ENCODE peak calls at places on chromosomes 7 and 10, in seven cellular contexts. One of them, this sample, is unnamed.

GRCh38 chr10:18659784-18660561 is 742 bp downstream of the ARL5B start:
- DNase-seq in hepatocyte: peak; percentile 67
- DNase-seq in midbrain: peak; percentile 35
- DNase-seq in uterus: no peak
- DNase-seq in ACHN: peak; percentile 33
- DNase-seq in RPMI8226: peak; percentile 51
- DNase-seq in stimulated activated CD4-positive, alpha-beta T cell treated with anti-CD3 and anti-CD28 coated beads, Interleukin-2, amount 100 ng/mL, for 48 hours: no peak
- DNase-seq in this sample: peak; percentile 12

GRCh38 chr10:47247190-47248059 is 52.6 kb upstream of the GDF10 start:
- DNase-seq in uterus: no peak
- DNase-seq in RPMI8226: no peak
- DNase-seq in stimulated activated CD4-positive, alpha-beta T cell treated with anti-CD3 and anti-CD28 coated beads, Interleukin-2, amount 100 ng/mL, for 48 hours: no peak
- DNase-seq in midbrain: no peak
- DNase-seq in ACHN: no peak
- DNase-seq in hepatocyte: no peak
- DNase-seq in this sample: no peak

GRCh38 chr10:33309410-33309809 is 25.1 kb downstream of the NRP1 start:
- DNase-seq in RPMI8226: peak; percentile 30
- DNase-seq in uterus: no peak
- DNase-seq in stimulated activated CD4-positive, alpha-beta T cell treated with anti-CD3 and anti-CD28 coated beads, Interleukin-2, amount 100 ng/mL, for 48 hours: no peak
- DNase-seq in hepatocyte: no peak
- DNase-seq in ACHN: no peak
- DNase-seq in midbrain: no peak
- DNase-seq in this sample: no peak

GRCh38 chr7:137591444-137591843 is 247.9 kb upstream of the PTN start:
- DNase-seq in uterus: no peak
- DNase-seq in midbrain: no peak
- DNase-seq in ACHN: peak; percentile 6
- DNase-seq in hepatocyte: peak; percentile 30
- DNase-seq in stimulated activated CD4-positive, alpha-beta T cell treated with anti-CD3 and anti-CD28 coated beads, Interleukin-2, amount 100 ng/mL, for 48 hours: no peak
- DNase-seq in RPMI8226: no peak
- DNase-seq in this sample: no peak

GRCh38 chr10:25604591-25604990 is 329.4 kb upstream of the MYO3A start:
- DNase-seq in RPMI8226: no peak
- DNase-seq in uterus: no peak
- DNase-seq in ACHN: no peak
- DNase-seq in hepatocyte: no peak
- DNase-seq in stimulated activated CD4-positive, alpha-beta T cell treated with anti-CD3 and anti-CD28 coated beads, Interleukin-2, amount 100 ng/mL, for 48 hours: no peak
- DNase-seq in midbrain: no peak
- DNase-seq in this sample: no peak

GRCh38 chr10:101141622-101142532 is 10.8 kb downstream of the TLX1 start:
- DNase-seq in midbrain: peak; percentile 84
- DNase-seq in uterus: peak; percentile 58
- DNase-seq in RPMI8226: peak; percentile 82
- DNase-seq in hepatocyte: peak; percentile 90
- DNase-seq in ACHN: peak; percentile 85
- DNase-seq in stimulated activated CD4-positive, alpha-beta T cell treated with anti-CD3 and anti-CD28 coated beads, Interleukin-2, amount 100 ng/mL, for 48 hours: peak; percentile 85
- DNase-seq in this sample: peak; percentile 19

GRCh38 chr10:7593068-7593467 is 73.7 kb downstream of the ITIH5 start:
- DNase-seq in ACHN: no peak
- DNase-seq in midbrain: peak; percentile 9
- DNase-seq in RPMI8226: no peak
- DNase-seq in hepatocyte: no peak
- DNase-seq in uterus: no peak
- DNase-seq in stimulated activated CD4-positive, alpha-beta T cell treated with anti-CD3 and anti-CD28 coated beads, Interleukin-2, amount 100 ng/mL, for 48 hours: no peak
- DNase-seq in this sample: no peak

GRCh38 chr10:95414844-95415545 is 124.2 kb upstream of the PDLIM1 start:
- DNase-seq in RPMI8226: no peak
- DNase-seq in ACHN: no peak
- DNase-seq in stimulated activated CD4-positive, alpha-beta T cell treated with anti-CD3 and anti-CD28 coated beads, Interleukin-2, amount 100 ng/mL, for 48 hours: no peak
- DNase-seq in hepatocyte: no peak
- DNase-seq in uterus: no peak
- DNase-seq in midbrain: peak; percentile 65
- DNase-seq in this sample: no peak

GRCh38 chr7:66267249-66267648 is 62.1 kb downstream of the TPST1 start:
- DNase-seq in stimulated activated CD4-positive, alpha-beta T cell treated with anti-CD3 and anti-CD28 coated beads, Interleukin-2, amount 100 ng/mL, for 48 hours: no peak
- DNase-seq in ACHN: peak; percentile 30
- DNase-seq in midbrain: no peak
- DNase-seq in hepatocyte: peak; percentile 23
- DNase-seq in RPMI8226: no peak
- DNase-seq in uterus: peak; percentile 88
- DNase-seq in this sample: no peak

GRCh38 chr10:68135362-68135761 is 26.1 kb downstream of the MYPN start:
- DNase-seq in stimulated activated CD4-positive, alpha-beta T cell treated with anti-CD3 and anti-CD28 coated beads, Interleukin-2, amount 100 ng/mL, for 48 hours: no peak
- DNase-seq in ACHN: peak; percentile 28
- DNase-seq in RPMI8226: no peak
- DNase-seq in uterus: no peak
- DNase-seq in hepatocyte: no peak
- DNase-seq in midbrain: no peak
- DNase-seq in this sample: no peak

GRCh38 chr10:28046579-28046978 is 47.7 kb upstream of the ODAD2 start:
- DNase-seq in RPMI8226: no peak
- DNase-seq in uterus: no peak
- DNase-seq in midbrain: no peak
- DNase-seq in ACHN: no peak
- DNase-seq in stimulated activated CD4-positive, alpha-beta T cell treated with anti-CD3 and anti-CD28 coated beads, Interleukin-2, amount 100 ng/mL, for 48 hours: no peak
- DNase-seq in hepatocyte: no peak
- DNase-seq in this sample: no peak

GRCh38 chr10:102384053-102384452 is 11.5 kb upstream of the NFKB2 start:
- DNase-seq in ACHN: no peak
- DNase-seq in stimulated activated CD4-positive, alpha-beta T cell treated with anti-CD3 and anti-CD28 coated beads, Interleukin-2, amount 100 ng/mL, for 48 hours: no peak
- DNase-seq in hepatocyte: no peak
- DNase-seq in midbrain: no peak
- DNase-seq in uterus: no peak
- DNase-seq in RPMI8226: peak; percentile 18
- DNase-seq in this sample: no peak

GRCh38 chr10:329361-330099 is 194.3 kb downstream of the ZMYND11 start:
- DNase-seq in midbrain: peak; percentile 83
- DNase-seq in stimulated activated CD4-positive, alpha-beta T cell treated with anti-CD3 and anti-CD28 coated beads, Interleukin-2, amount 100 ng/mL, for 48 hours: peak; percentile 31
- DNase-seq in uterus: peak; percentile 86
- DNase-seq in ACHN: peak; percentile 93
- DNase-seq in hepatocyte: peak; percentile 92
- DNase-seq in RPMI8226: peak; percentile 88
- DNase-seq in this sample: peak; percentile 63

GRCh38 chr10:6491841-6492609 is 88.1 kb downstream of the PRKCQ start:
- DNase-seq in stimulated activated CD4-positive, alpha-beta T cell treated with anti-CD3 and anti-CD28 coated beads, Interleukin-2, amount 100 ng/mL, for 48 hours: no peak
- DNase-seq in RPMI8226: no peak
- DNase-seq in hepatocyte: no peak
- DNase-seq in midbrain: no peak
- DNase-seq in ACHN: no peak
- DNase-seq in uterus: no peak
- DNase-seq in this sample: no peak

GRCh38 chr10:124197301-124198148 is 104.1 kb upstream of the CHST15 start:
- DNase-seq in RPMI8226: no peak
- DNase-seq in hepatocyte: no peak
- DNase-seq in stimulated activated CD4-positive, alpha-beta T cell treated with anti-CD3 and anti-CD28 coated beads, Interleukin-2, amount 100 ng/mL, for 48 hours: no peak
- DNase-seq in ACHN: no peak
- DNase-seq in uterus: no peak
- DNase-seq in midbrain: peak; percentile 60
- DNase-seq in this sample: no peak

GRCh38 chr7:43454936-43455518 is 127.9 kb upstream of the STK17A start:
- DNase-seq in midbrain: peak; percentile 13
- DNase-seq in ACHN: peak; percentile 59
- DNase-seq in RPMI8226: peak; percentile 52
- DNase-seq in uterus: no peak
- DNase-seq in stimulated activated CD4-positive, alpha-beta T cell treated with anti-CD3 and anti-CD28 coated beads, Interleukin-2, amount 100 ng/mL, for 48 hours: no peak
- DNase-seq in hepatocyte: peak; percentile 52
- DNase-seq in this sample: no peak

GRCh38 chr7:101081432-101081831 is 3.8 kb upstream of the TRIM56 start:
- DNase-seq in ACHN: no peak
- DNase-seq in RPMI8226: no peak
- DNase-seq in uterus: no peak
- DNase-seq in midbrain: no peak
- DNase-seq in hepatocyte: no peak
- DNase-seq in stimulated activated CD4-positive, alpha-beta T cell treated with anti-CD3 and anti-CD28 coated beads, Interleukin-2, amount 100 ng/mL, for 48 hours: no peak
- DNase-seq in this sample: no peak

GRCh38 chr7:44043902-44044301 is 600 bp upstream of the DBNL start:
- DNase-seq in hepatocyte: no peak
- DNase-seq in stimulated activated CD4-positive, alpha-beta T cell treated with anti-CD3 and anti-CD28 coated beads, Interleukin-2, amount 100 ng/mL, for 48 hours: no peak
- DNase-seq in uterus: no peak
- DNase-seq in RPMI8226: no peak
- DNase-seq in ACHN: no peak
- DNase-seq in midbrain: no peak
- DNase-seq in this sample: no peak

GRCh38 chr10:100828744-100829102 is 83.3 kb downstream of the PAX2 start:
- DNase-seq in stimulated activated CD4-positive, alpha-beta T cell treated with anti-CD3 and anti-CD28 coated beads, Interleukin-2, amount 100 ng/mL, for 48 hours: no peak
- DNase-seq in hepatocyte: peak; percentile 49
- DNase-seq in uterus: no peak
- DNase-seq in ACHN: no peak
- DNase-seq in RPMI8226: peak; percentile 18
- DNase-seq in midbrain: no peak
- DNase-seq in this sample: no peak

GRCh38 chr10:97475936-97476594 is 22.2 kb downstream of the MMS19 start:
- DNase-seq in ACHN: no peak
- DNase-seq in RPMI8226: no peak
- DNase-seq in uterus: no peak
- DNase-seq in hepatocyte: no peak
- DNase-seq in midbrain: peak; percentile 5
- DNase-seq in stimulated activated CD4-positive, alpha-beta T cell treated with anti-CD3 and anti-CD28 coated beads, Interleukin-2, amount 100 ng/mL, for 48 hours: no peak
- DNase-seq in this sample: no peak

GRCh38 chr7:41886906-41887311 is 184.0 kb upstream of the INHBA start:
- DNase-seq in hepatocyte: peak; percentile 34
- DNase-seq in uterus: peak; percentile 67
- DNase-seq in stimulated activated CD4-positive, alpha-beta T cell treated with anti-CD3 and anti-CD28 coated beads, Interleukin-2, amount 100 ng/mL, for 48 hours: no peak
- DNase-seq in ACHN: peak; percentile 97
- DNase-seq in RPMI8226: no peak
- DNase-seq in midbrain: no peak
- DNase-seq in this sample: no peak

GRCh38 chr10:132065491-132066105 is at the start of gene JAKMIP3:
- DNase-seq in midbrain: peak; percentile 87
- DNase-seq in uterus: peak; percentile 63
- DNase-seq in hepatocyte: peak; percentile 90
- DNase-seq in RPMI8226: peak; percentile 22
- DNase-seq in stimulated activated CD4-positive, alpha-beta T cell treated with anti-CD3 and anti-CD28 coated beads, Interleukin-2, amount 100 ng/mL, for 48 hours: no peak
- DNase-seq in ACHN: peak; percentile 89
- DNase-seq in this sample: no peak

GRCh38 chr10:43965033-43965917 is 316.6 kb upstream of the ZNF32 start:
- DNase-seq in midbrain: no peak
- DNase-seq in uterus: peak; percentile 42
- DNase-seq in RPMI8226: no peak
- DNase-seq in stimulated activated CD4-positive, alpha-beta T cell treated with anti-CD3 and anti-CD28 coated beads, Interleukin-2, amount 100 ng/mL, for 48 hours: no peak
- DNase-seq in ACHN: no peak
- DNase-seq in hepatocyte: no peak
- DNase-seq in this sample: no peak

GRCh38 chr7:110975476-110975875 is 115.5 kb upstream of the LRRN3 start:
- DNase-seq in stimulated activated CD4-positive, alpha-beta T cell treated with anti-CD3 and anti-CD28 coated beads, Interleukin-2, amount 100 ng/mL, for 48 hours: no peak
- DNase-seq in RPMI8226: no peak
- DNase-seq in uterus: no peak
- DNase-seq in ACHN: no peak
- DNase-seq in midbrain: no peak
- DNase-seq in hepatocyte: no peak
- DNase-seq in this sample: no peak

GRCh38 chr7:20407585-20408466 is 77.1 kb downstream of the ITGB8 start:
- DNase-seq in RPMI8226: no peak
- DNase-seq in hepatocyte: no peak
- DNase-seq in ACHN: peak; percentile 32
- DNase-seq in stimulated activated CD4-positive, alpha-beta T cell treated with anti-CD3 and anti-CD28 coated beads, Interleukin-2, amount 100 ng/mL, for 48 hours: no peak
- DNase-seq in midbrain: no peak
- DNase-seq in uterus: no peak
- DNase-seq in this sample: no peak

GRCh38 chr7:36072620-36073019 is 80.4 kb upstream of the EEPD1 start:
- DNase-seq in uterus: no peak
- DNase-seq in midbrain: no peak
- DNase-seq in ACHN: no peak
- DNase-seq in RPMI8226: no peak
- DNase-seq in stimulated activated CD4-positive, alpha-beta T cell treated with anti-CD3 and anti-CD28 coated beads, Interleukin-2, amount 100 ng/mL, for 48 hours: no peak
- DNase-seq in hepatocyte: no peak
- DNase-seq in this sample: no peak

GRCh38 chr7:17661982-17662585 is 278.2 kb downstream of the SNX13 start:
- DNase-seq in hepatocyte: no peak
- DNase-seq in uterus: no peak
- DNase-seq in midbrain: no peak
- DNase-seq in ACHN: no peak
- DNase-seq in RPMI8226: no peak
- DNase-seq in stimulated activated CD4-positive, alpha-beta T cell treated with anti-CD3 and anti-CD28 coated beads, Interleukin-2, amount 100 ng/mL, for 48 hours: no peak
- DNase-seq in this sample: no peak

GRCh38 chr10:127034224-127034623 is 129.0 kb downstream of the DOCK1 start:
- DNase-seq in uterus: no peak
- DNase-seq in RPMI8226: no peak
- DNase-seq in ACHN: no peak
- DNase-seq in midbrain: no peak
- DNase-seq in hepatocyte: no peak
- DNase-seq in stimulated activated CD4-positive, alpha-beta T cell treated with anti-CD3 and anti-CD28 coated beads, Interleukin-2, amount 100 ng/mL, for 48 hours: no peak
- DNase-seq in this sample: no peak

GRCh38 chr7:66366701-66367100 is 161.6 kb downstream of the TPST1 start:
- DNase-seq in stimulated activated CD4-positive, alpha-beta T cell treated with anti-CD3 and anti-CD28 coated beads, Interleukin-2, amount 100 ng/mL, for 48 hours: no peak
- DNase-seq in uterus: no peak
- DNase-seq in RPMI8226: no peak
- DNase-seq in midbrain: no peak
- DNase-seq in ACHN: no peak
- DNase-seq in hepatocyte: no peak
- DNase-seq in this sample: no peak

GRCh38 chr10:16049775-16050174 is 189.5 kb upstream of the MINDY3 start:
- DNase-seq in stimulated activated CD4-positive, alpha-beta T cell treated with anti-CD3 and anti-CD28 coated beads, Interleukin-2, amount 100 ng/mL, for 48 hours: no peak
- DNase-seq in hepatocyte: no peak
- DNase-seq in RPMI8226: no peak
- DNase-seq in ACHN: no peak
- DNase-seq in uterus: no peak
- DNase-seq in midbrain: no peak
- DNase-seq in this sample: no peak

GRCh38 chr7:41885748-41886147 is 182.9 kb upstream of the INHBA start:
- DNase-seq in stimulated activated CD4-positive, alpha-beta T cell treated with anti-CD3 and anti-CD28 coated beads, Interleukin-2, amount 100 ng/mL, for 48 hours: no peak
- DNase-seq in midbrain: no peak
- DNase-seq in ACHN: no peak
- DNase-seq in RPMI8226: no peak
- DNase-seq in hepatocyte: no peak
- DNase-seq in uterus: no peak
- DNase-seq in this sample: no peak

GRCh38 chr7:22860784-22861482 is 38.3 kb upstream of the TOMM7 start:
- DNase-seq in uterus: no peak
- DNase-seq in stimulated activated CD4-positive, alpha-beta T cell treated with anti-CD3 and anti-CD28 coated beads, Interleukin-2, amount 100 ng/mL, for 48 hours: no peak
- DNase-seq in RPMI8226: peak; percentile 39
- DNase-seq in ACHN: peak; percentile 55
- DNase-seq in hepatocyte: no peak
- DNase-seq in midbrain: peak; percentile 9
- DNase-seq in this sample: no peak

GRCh38 chr10:22339761-22340361 is 5.4 kb upstream of the SPAG6 start:
- DNase-seq in ACHN: no peak
- DNase-seq in RPMI8226: no peak
- DNase-seq in hepatocyte: no peak
- DNase-seq in uterus: no peak
- DNase-seq in midbrain: no peak
- DNase-seq in stimulated activated CD4-positive, alpha-beta T cell treated with anti-CD3 and anti-CD28 coated beads, Interleukin-2, amount 100 ng/mL, for 48 hours: no peak
- DNase-seq in this sample: peak; percentile 14

GRCh38 chr7:139860090-139860773 is 31.2 kb downstream of the TBXAS1 start:
- DNase-seq in stimulated activated CD4-positive, alpha-beta T cell treated with anti-CD3 and anti-CD28 coated beads, Interleukin-2, amount 100 ng/mL, for 48 hours: no peak
- DNase-seq in ACHN: no peak
- DNase-seq in uterus: no peak
- DNase-seq in midbrain: peak; percentile 43
- DNase-seq in hepatocyte: no peak
- DNase-seq in RPMI8226: no peak
- DNase-seq in this sample: no peak